ENCODE peak calls at places on chromosome 10, in four cellular contexts. X is HTR-8/SVneo; M is activated CD4-positive, alpha-beta T cell treated with anti-CD3 and anti-CD28 coated beads for 24 hours; V is head of caudate nucleus. J is an unnamed sample.

GRCh38 chr10:60883187-60883586 is 60.8 kb downstream of the RHOBTB1 start:
- DNase-seq in M (no peak), X (peak), V (no peak), J (no peak)

GRCh38 chr10:59432207-59432900 is 70.0 kb upstream of the FAM13C start:
- DNase-seq in X (no peak), V (peak), M (no peak), J (no peak)

GRCh38 chr10:25175527-25176420 is 973 bp downstream of the GPR158 start:
- DNase-seq in X (no peak), V (peak), M (no peak), J (no peak)

GRCh38 chr10:44952779-44953231 is 6.8 kb upstream of the RASSF4 start:
- DNase-seq in M (no peak), V (no peak), X (no peak), J (no peak)

GRCh38 chr10:46550076-46550790 is 6.2 kb downstream of the GPRIN2 start:
- DNase-seq in X (no peak), V (peak), M (no peak), J (no peak)

GRCh38 chr10:112834661-112835060 is 115.4 kb upstream of the TCF7L2 start:
- DNase-seq in X (no peak), M (no peak), V (no peak), J (no peak)

GRCh38 chr10:89207181-89207800 is at the start of gene CH25H:
- DNase-seq in X (peak), V (peak), M (peak), J (peak)

GRCh38 chr10:28200804-28201203 is 102.1 kb downstream of the MPP7 start:
- DNase-seq in M (no peak), X (no peak), V (no peak), J (no peak)

GRCh38 chr10:9302142-9302746 is 1247.8 kb downstream of the GATA3 start:
- DNase-seq in M (peak), V (no peak), X (peak), J (no peak)

GRCh38 chr10:12333382-12334185 is 15.8 kb upstream of the CAMK1D start:
- DNase-seq in X (peak), V (no peak), M (no peak), J (peak)